ENCODE peak calls at places on chromosomes 13 and 19, in six cellular contexts. R is brain microvascular endothelial cell, X is left lobe of liver, E is glomerular endothelial cell, D is PC-9, O is stomach. U is an unnamed sample.

GRCh38 chr13:20033486-20033885 is 75.0 kb downstream of the ZMYM2 start:
- DNase-seq in D (no peak), X (no peak), R (no peak), E (no peak), O (no peak), U (no peak)

GRCh38 chr19:51688665-51689571 is 4.2 kb upstream of the SPACA6 start:
- DNase-seq in X (peak; percentile 76), D (peak; percentile 96), E (no peak), R (peak; percentile 88), O (peak; percentile 88), U (peak; percentile 90)

GRCh38 chr19:19550972-19551861 is 13.2 kb downstream of the CILP2 start:
- DNase-seq in O (no peak), X (no peak), E (no peak), D (no peak), R (no peak), U (no peak)

GRCh38 chr13:77386880-77387606 is 60.1 kb upstream of the MYCBP2 start:
- DNase-seq in D (no peak), X (no peak), R (peak; percentile 56), E (no peak), O (no peak), U (peak; percentile 62)

GRCh38 chr19:51407631-51408131 is 9.8 kb downstream of the SIGLEC10 start:
- DNase-seq in D (no peak), E (no peak), R (peak; percentile 23), O (peak; percentile 40), X (no peak), U (no peak)

GRCh38 chr13:20393273-20394235 is 132.1 kb downstream of the CRYL1 start:
- DNase-seq in R (no peak), E (no peak), X (no peak), O (no peak), D (no peak), U (no peak)

GRCh38 chr19:43711751-43712355 is 4.0 kb upstream of the IRGC start:
- DNase-seq in X (no peak), R (no peak), O (no peak), E (no peak), D (peak; percentile 39), U (no peak)

GRCh38 chr13:25978961-25979360 is 72.9 kb downstream of the SHISA2 start:
- DNase-seq in O (no peak), R (no peak), D (no peak), X (no peak), E (no peak), U (no peak)

GRCh38 chr13:47298506-47298905 is 401.7 kb upstream of the HTR2A start:
- DNase-seq in E (no peak), O (no peak), R (peak; percentile 26), X (no peak), D (no peak), U (no peak)

GRCh38 chr19:640156-640548 is 473 bp downstream of the FGF22 start:
- DNase-seq in X (no peak), R (no peak), D (no peak), E (no peak), O (no peak), U (no peak)

GRCh38 chr13:97439196-97439595 is 5.2 kb downstream of the RAP2A start:
- DNase-seq in R (no peak), E (no peak), D (no peak), X (no peak), O (no peak), U (no peak)

GRCh38 chr19:33075519-33075918 is 5.5 kb upstream of the GPATCH1 start:
- DNase-seq in R (no peak), X (no peak), O (no peak), D (no peak), E (no peak), U (no peak)

GRCh38 chr19:49862411-49863253 is 4.7 kb downstream of the PNKP start:
- DNase-seq in R (no peak), X (peak; percentile 48), O (no peak), D (no peak), E (no peak), U (no peak)

GRCh38 chr19:56111601-56112312 is 9.3 kb downstream of the ZNF787 start:
- DNase-seq in D (peak; percentile 8), R (no peak), E (no peak), O (peak; percentile 72), X (no peak), U (no peak)

GRCh38 chr19:10878253-10878652 is 6.9 kb downstream of the CARM1 start:
- DNase-seq in X (no peak), O (no peak), E (no peak), R (no peak), D (no peak), U (no peak)

GRCh38 chr13:40379186-40379585 is 287.3 kb downstream of the FOXO1 start:
- DNase-seq in X (no peak), E (no peak), R (no peak), O (no peak), D (no peak), U (peak; percentile 89)

GRCh38 chr19:41001243-41001971 is 10.3 kb downstream of the CYP2B6 start:
- DNase-seq in D (no peak), X (no peak), O (no peak), E (no peak), R (no peak), U (no peak)

GRCh38 chr13:30049692-30050091 is 199.3 kb upstream of the UBL3 start:
- DNase-seq in R (no peak), E (no peak), D (peak; percentile 19), O (no peak), X (no peak), U (no peak)

GRCh38 chr19:38134538-38135149 is 89.4 kb downstream of the DPF1 start:
- DNase-seq in R (peak; percentile 32), X (no peak), D (peak; percentile 20), O (peak; percentile 27), E (no peak), U (peak; percentile 22)

GRCh38 chr13:46010148-46010547 is 42.4 kb downstream of the ZC3H13 start:
- DNase-seq in R (no peak), X (no peak), D (no peak), O (no peak), E (no peak), U (no peak)

GRCh38 chr19:32372726-32373613 is 27.6 kb downstream of the ZNF507 start:
- DNase-seq in D (peak; percentile 41), E (no peak), O (no peak), R (peak; percentile 34), X (no peak), U (no peak)

GRCh38 chr13:42575938-42576337 is 2.0 kb downstream of the TNFSF11 start:
- DNase-seq in D (no peak), R (no peak), X (no peak), E (no peak), O (no peak), U (no peak)

GRCh38 chr19:54638683-54639082 is 8.4 kb downstream of the LILRB1 start:
- DNase-seq in D (no peak), E (no peak), R (no peak), O (no peak), X (no peak), U (no peak)

U was measured in foreskin melanocyte.